ENCODE peak calls at places on chromosomes 11 and 22, in nine cellular contexts. B is AG09309; G is upper lobe of right lung; C is CD8-positive, alpha-beta T cell; Q is glutamatergic neuron; X is cardiac muscle cell; M is cardiac fibroblast; Z is RWPE1; U is A549. S is an unnamed sample.

GRCh38 chr11:26623076-26623666 is 51.1 kb upstream of the MUC15 start:
- DNase-seq in G (no peak), X (no peak), M (peak), Q (no peak), C (no peak), U (peak), B (no peak), Z (peak), S (no peak)

GRCh38 chr11:27028653-27029052 is 12.0 kb upstream of the BBOX1 start:
- DNase-seq in B (no peak), M (no peak), G (no peak), C (no peak), Z (no peak), Q (no peak), X (no peak), U (no peak), S (no peak)

GRCh38 chr11:19890308-19890707 is 177.7 kb downstream of the NAV2 start:
- DNase-seq in X (no peak), G (no peak), C (no peak), M (peak), U (peak), Q (no peak), Z (peak), B (peak), S (no peak)

GRCh38 chr11:81970886-81971285 is 762.8 kb downstream of the FAM181B start:
- DNase-seq in G (no peak), X (no peak), M (no peak), Z (no peak), Q (no peak), C (no peak), U (no peak), B (no peak), S (no peak)

GRCh38 chr11:84437129-84438123 is 1151.3 kb upstream of the CCDC90B start:
- DNase-seq in X (peak), B (no peak), G (peak), Z (no peak), U (peak), Q (peak), M (no peak), C (no peak), S (peak)

GRCh38 chr11:69141742-69142141 is 14.0 kb upstream of the SMIM38 start:
- DNase-seq in X (no peak), M (no peak), Q (no peak), U (no peak), C (no peak), G (peak), Z (no peak), B (no peak), S (no peak)

GRCh38 chr11:58509730-58510129 is 1.8 kb upstream of the OR5B21 start:
- DNase-seq in Z (no peak), Q (no peak), G (no peak), M (no peak), U (no peak), C (no peak), B (no peak), X (peak), S (no peak)

GRCh38 chr11:68741536-68741935 is 9.8 kb downstream of the TESMIN start:
- DNase-seq in Z (no peak), X (no peak), G (no peak), Q (no peak), M (no peak), B (no peak), U (no peak), C (no peak), S (no peak)

GRCh38 chr11:73019448-73019847 is 122.7 kb downstream of the FCHSD2 start:
- DNase-seq in X (no peak), G (no peak), Q (no peak), B (no peak), U (no peak), C (no peak), M (no peak), Z (no peak), S (no peak)

GRCh38 chr22:48417143-48418070 is 1410.3 kb downstream of the BRD1 start:
- DNase-seq in X (peak), B (no peak), M (no peak), Q (no peak), G (peak), C (no peak), Z (no peak), U (no peak), S (no peak)

GRCh38 chr22:44351037-44351436 is 38.3 kb upstream of the SHISAL1 start:
- DNase-seq in M (no peak), U (no peak), Q (no peak), C (no peak), B (no peak), Z (no peak), X (no peak), G (no peak), S (no peak)

GRCh38 chr11:75734491-75735180 is 17.0 kb downstream of the MOGAT2 start:
- DNase-seq in Q (no peak), C (no peak), X (no peak), G (no peak), U (no peak), M (peak), Z (no peak), B (no peak), S (no peak)

GRCh38 chr11:1917523-1918435 is 1.7 kb upstream of the TNNT3 start:
- DNase-seq in G (peak), X (no peak), Z (no peak), M (no peak), C (no peak), Q (no peak), U (no peak), B (no peak), S (no peak)
- TF ChIP-seq CTCF in G (peak), X (peak), Z (peak), M (peak), C (peak), Q (peak), U (no peak), B (peak), S (peak)

DNA sequence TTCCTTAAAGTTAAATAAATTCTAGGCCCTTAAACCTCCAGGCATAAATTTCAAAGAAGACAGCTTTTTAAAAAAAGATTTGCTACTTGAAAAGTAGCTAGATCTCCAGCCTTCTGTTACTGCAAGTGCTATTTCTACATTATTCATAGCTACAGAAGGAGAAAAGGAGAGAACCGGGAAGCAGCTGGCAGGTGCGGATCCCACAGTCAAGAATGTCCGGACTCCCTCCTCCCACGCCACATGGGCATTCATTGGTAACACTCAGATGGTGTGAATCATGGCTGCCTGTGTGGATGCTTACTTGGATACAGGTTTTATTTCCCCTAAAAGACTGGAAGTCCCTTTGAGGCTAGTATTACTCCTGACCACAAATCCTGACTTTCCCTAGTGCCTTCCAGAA is 39.5 kb upstream of the YPEL1 start:
- DNase-seq in Q (no peak), X (no peak), U (no peak), Z (no peak), B (no peak), G (no peak), C (no peak), M (peak), S (no peak)
- TF ChIP-seq CTCF in Q (no peak), X (no peak), U (no peak), Z (no peak), B (no peak), G (no peak), C (no peak), M (no peak), S (no peak)

DNA sequence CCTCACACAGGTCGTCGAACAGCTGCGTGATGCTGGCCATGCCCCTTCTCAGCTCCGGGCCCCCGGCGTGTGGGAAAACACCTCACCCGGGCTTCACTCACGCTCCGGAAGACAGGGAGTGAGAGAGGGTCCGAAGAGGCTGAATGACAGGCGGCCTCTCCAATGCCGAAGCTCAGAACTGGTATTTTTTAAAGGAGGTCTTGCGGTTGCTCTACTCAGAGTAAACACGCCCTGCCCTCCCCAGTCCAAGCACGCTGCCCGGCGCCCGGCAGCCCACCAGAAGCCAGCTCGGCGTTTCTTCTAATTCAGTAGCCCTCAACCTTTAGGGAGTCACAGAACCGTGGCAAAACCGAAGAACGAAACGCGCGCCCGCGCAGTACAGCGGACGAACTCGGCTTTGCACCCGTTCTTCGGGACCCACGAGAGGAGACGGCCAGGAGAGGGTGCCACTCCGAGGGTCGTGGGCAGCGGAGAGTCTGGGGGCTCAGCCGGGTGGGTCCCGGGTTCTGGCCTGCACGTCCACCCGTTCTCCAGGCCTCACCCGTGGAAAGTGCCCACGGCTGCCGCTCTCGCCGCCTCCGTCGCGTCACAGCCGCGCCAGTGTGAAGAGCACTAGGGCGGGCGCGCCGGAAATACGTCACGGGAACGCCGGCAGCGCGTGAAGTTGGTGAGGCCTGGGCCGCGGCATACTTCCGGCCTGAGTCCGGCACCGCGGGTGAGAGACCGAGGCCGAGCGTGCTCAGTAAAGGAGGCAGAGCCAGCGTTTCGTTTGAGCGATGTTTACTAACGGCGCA is at the start of gene TUBGCP6:
- DNase-seq in Q (peak), M (peak), X (peak), Z (peak), C (peak), B (peak), G (peak), U (peak), S (peak)
- TF ChIP-seq CTCF in Q (peak), M (peak), X (peak), Z (no peak), C (peak), B (peak), G (peak), U (no peak), S (no peak)

GRCh38 chr11:67275606-67276409 is 9.5 kb downstream of the GRK2 start:
- DNase-seq in G (peak), Q (peak), U (no peak), Z (no peak), X (no peak), B (no peak), C (no peak), M (no peak), S (no peak)
- TF ChIP-seq CTCF in G (no peak), Q (no peak), U (no peak), Z (no peak), X (no peak), B (no peak), C (peak), M (no peak), S (no peak)

DNA sequence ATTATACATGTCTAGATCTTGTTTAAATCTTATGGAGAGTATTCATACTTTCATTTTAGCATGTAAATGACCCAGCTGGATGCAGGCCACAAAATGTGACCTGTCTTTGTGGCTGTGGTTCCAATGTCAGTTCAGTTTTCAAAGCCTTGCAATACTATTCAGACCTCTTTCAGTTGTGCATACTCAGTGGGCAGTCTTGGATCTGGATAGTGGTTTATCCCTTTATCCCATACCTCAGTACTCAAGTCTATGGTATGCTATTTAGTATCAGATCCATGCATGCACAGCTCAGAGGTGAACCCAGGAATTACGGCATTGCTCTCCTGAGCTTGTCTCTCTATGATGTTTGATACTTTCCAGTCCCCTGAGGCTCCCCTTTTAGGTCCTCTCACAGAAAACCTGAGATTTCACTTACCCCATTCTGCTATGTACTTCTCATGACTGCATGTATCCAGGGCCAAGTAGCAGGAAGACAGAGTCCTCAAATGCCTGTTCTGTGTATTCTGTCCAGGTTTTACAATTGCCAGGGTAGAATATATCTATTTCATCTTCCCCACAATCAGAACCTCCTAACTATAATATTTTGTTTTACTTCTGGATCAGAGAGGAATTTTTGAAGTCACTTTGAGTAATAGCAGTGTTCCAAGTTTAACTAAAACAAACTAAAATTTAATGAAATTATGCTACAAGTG is 6.9 kb upstream of the P4HA3 start:
- DNase-seq in Q (no peak), M (peak), X (no peak), Z (no peak), U (no peak), C (no peak), B (no peak), G (no peak), S (no peak)
- TF ChIP-seq CTCF in Q (no peak), M (no peak), X (peak), Z (no peak), U (no peak), C (no peak), B (no peak), G (no peak), S (no peak)

S was measured in endothelial cell.